ENCODE peak calls at places on chromosomes 3 and 15, in seven cellular contexts. B is stimulated activated CD8-positive, alpha-beta memory T cell treated with anti-CD3 and anti-CD28 coated beads, Interleukin-4, amount 100 ng/mL, for 1 hour; O is MM.1S; A is central memory CD4-positive, alpha-beta T cell; J is fibroblast of mammary gland; E is COR-L47; S is T-helper 9 cell. P is an unnamed sample.
A peak's percentile ranks its signal among the peaks of the same experiment; 100 is the strongest.

GRCh38 chr3:79467721-79468120 is 300.1 kb downstream of the ROBO1 start:
- DNase-seq in J (no peak), A (no peak), B (no peak), O (no peak), E (no peak), S (no peak), P (no peak)

GRCh38 chr15:43008150-43008549 is 87.6 kb upstream of the TTBK2 start:
- DNase-seq in J (no peak), E (no peak), O (no peak), A (no peak), B (no peak), S (no peak), P (no peak)

GRCh38 chr15:72968531-72968922 is 83.7 kb upstream of the NEO1 start:
- DNase-seq in E (no peak), B (no peak), S (no peak), O (no peak), J (no peak), A (no peak), P (peak; percentile 1)

GRCh38 chr15:70197318-70197944 is 99.7 kb upstream of the TLE3 start:
- DNase-seq in J (no peak), S (no peak), B (no peak), E (no peak), O (no peak), A (no peak), P (no peak)

GRCh38 chr15:85277847-85278246 is 102.6 kb upstream of the AKAP13 start:
- DNase-seq in J (no peak), O (no peak), E (no peak), B (no peak), A (no peak), S (no peak), P (no peak)

GRCh38 chr3:13770390-13771169 is 109.3 kb downstream of the WNT7A start:
- DNase-seq in A (no peak), E (no peak), O (no peak), B (no peak), S (no peak), J (no peak), P (no peak)

GRCh38 chr3:59857589-59858346 is 807.9 kb upstream of the CFAP20DC start:
- DNase-seq in S (peak; percentile 65), O (peak; percentile 68), E (peak; percentile 68), A (peak; percentile 64), B (peak; percentile 62), J (peak; percentile 84), P (peak; percentile 79)

GRCh38 chr3:111998661-111999641 is at the start of gene TAGLN3:
- DNase-seq in J (no peak), O (peak; percentile 51), E (peak; percentile 89), A (no peak), S (no peak), B (no peak), P (peak; percentile 74)

GRCh38 chr3:181623924-181624694 is 87.6 kb upstream of the SOX2 start:
- DNase-seq in O (no peak), E (peak; percentile 69), B (no peak), S (no peak), J (peak; percentile 38), A (no peak), P (no peak)

GRCh38 chr3:133949438-133949837 is 53.8 kb upstream of the RAB6B start:
- DNase-seq in E (peak; percentile 97), J (no peak), O (no peak), A (no peak), B (no peak), S (no peak), P (no peak)

GRCh38 chr3:57826286-57826951 is 70.3 kb downstream of the SLMAP start:
- DNase-seq in E (no peak), S (no peak), O (no peak), A (no peak), B (no peak), J (peak; percentile 20), P (no peak)

GRCh38 chr15:74320358-74321247 is 46.8 kb downstream of the CYP11A1 start:
- DNase-seq in E (peak; percentile 62), S (peak; percentile 7), J (peak; percentile 55), O (peak; percentile 53), A (no peak), B (no peak), P (peak; percentile 73)

GRCh38 chr3:194872669-194872977 is 186.9 kb downstream of the FAM43A start:
- DNase-seq in J (peak; percentile 88), S (no peak), E (no peak), B (no peak), A (no peak), O (no peak), P (no peak)

GRCh38 chr3:139231555-139232281 is 112.1 kb upstream of the MRPS22 start:
- DNase-seq in E (no peak), S (no peak), O (no peak), B (no peak), A (no peak), J (no peak), P (no peak)

GRCh38 chr3:186974824-186975281 is 44.5 kb downstream of the ST6GAL1 start:
- DNase-seq in O (no peak), S (no peak), B (no peak), A (no peak), J (no peak), E (no peak), P (no peak)

GRCh38 chr15:84671211-84671610 is 13.2 kb upstream of the NMB start:
- DNase-seq in J (peak; percentile 86), A (no peak), O (no peak), B (no peak), S (no peak), E (no peak), P (no peak)

GRCh38 chr3:8557298-8557697 is 55.7 kb downstream of the LMCD1 start:
- DNase-seq in O (no peak), S (no peak), B (no peak), E (no peak), A (no peak), J (peak; percentile 45), P (no peak)